ENCODE peak calls at places on chromosomes 5 and 9, in eight cellular contexts. F is GOT3, P is transverse colon, S is neural progenitor cell, Z is iris pigment epithelial cell, T is astrocyte, I is NCI-H146, E is RCC 7860. J is an unnamed sample.

GRCh38 chr5:38453921-38454320 is 102.5 kb downstream of the LIFR start:
- DNase-seq in T (no peak), I (no peak), F (no peak), S (no peak), E (no peak), P (no peak), Z (no peak), J (no peak)

GRCh38 chr5:179794575-179794974 is 789 bp downstream of the LTC4S start:
- DNase-seq in I (no peak), P (no peak), Z (no peak), F (no peak), T (no peak), E (no peak), S (no peak), J (no peak)

GRCh38 chr9:133360400-133361393 is 4.3 kb downstream of the SURF2 start:
- DNase-seq in E (no peak), S (no peak), F (no peak), Z (no peak), P (no peak), I (no peak), T (no peak), J (no peak)

GRCh38 chr9:108442604-108443277 is 413.0 kb downstream of the ACTL7B start:
- DNase-seq in S (no peak), P (no peak), Z (no peak), T (no peak), I (no peak), F (no peak), E (no peak), J (no peak)

GRCh38 chr5:18397393-18397792 is 763.1 kb downstream of the TAF11L14 start:
- DNase-seq in P (peak; percentile 17), E (no peak), F (no peak), T (no peak), Z (no peak), S (no peak), I (no peak), J (no peak)

GRCh38 chr5:73126381-73126780 is 6.0 kb downstream of the TMEM171 start:
- DNase-seq in Z (no peak), T (no peak), E (no peak), P (no peak), I (no peak), F (no peak), S (no peak), J (no peak)

GRCh38 chr5:171615201-171616001 is 170.2 kb upstream of the SMIM23 start:
- DNase-seq in E (no peak), I (no peak), Z (peak; percentile 10), T (peak; percentile 30), P (no peak), F (no peak), S (peak; percentile 77), J (no peak)

GRCh38 chr5:88813805-88814584 is 69.0 kb downstream of the MEF2C start:
- DNase-seq in E (no peak), T (no peak), F (no peak), S (peak; percentile 54), I (no peak), Z (no peak), P (no peak), J (no peak)

GRCh38 chr5:40333459-40334241 is 346.1 kb upstream of the PTGER4 start:
- DNase-seq in F (no peak), Z (peak; percentile 79), S (no peak), T (peak; percentile 6), E (peak; percentile 96), P (no peak), I (no peak), J (no peak)

GRCh38 chr5:392431-392988 is 50.5 kb upstream of the EXOC3 start:
- DNase-seq in P (no peak), I (no peak), S (no peak), F (no peak), T (peak; percentile 31), E (no peak), Z (peak; percentile 25), J (no peak)

GRCh38 chr5:153099328-153099727 is 391.1 kb upstream of the GRIA1 start:
- DNase-seq in F (no peak), I (peak; percentile 88), S (peak; percentile 7), Z (no peak), P (no peak), T (no peak), E (no peak), J (no peak)

GRCh38 chr9:121568101-121568460 is 68.4 kb upstream of the GGTA1 start:
- DNase-seq in E (no peak), I (no peak), F (no peak), S (no peak), P (no peak), T (no peak), Z (no peak), J (no peak)

GRCh38 chr9:98057095-98057799 is 715 bp downstream of the NANS start:
- DNase-seq in S (peak; percentile 4), P (no peak), E (peak; percentile 20), I (no peak), T (peak; percentile 12), Z (no peak), F (no peak), J (no peak)

J was measured in NCI-H226.